ENCODE peak calls at places on chromosomes 5 and 9, in five cellular contexts. K is lower lobe of right lung; T is effector memory CD4-positive, alpha-beta T cell; O is PC-9; E is neuronal stem cell. I is an unnamed sample.

GRCh38 chr9:98209530-98209929 is 17.1 kb upstream of the CORO2A start:
- DNase-seq in K (no peak), T (no peak), O (no peak), E (no peak), I (no peak)

GRCh38 chr9:129813661-129814060 is 10.3 kb downstream of the TOR1A start:
- DNase-seq in K (peak; percentile 13), T (no peak), O (no peak), E (no peak), I (no peak)

GRCh38 chr5:130324953-130325671 is 420.8 kb downstream of the CHSY3 start:
- DNase-seq in K (no peak), T (no peak), O (no peak), E (no peak), I (no peak)

GRCh38 chr5:131545856-131546255 is 89.2 kb downstream of the RAPGEF6 start:
- DNase-seq in K (no peak), T (no peak), O (no peak), E (no peak), I (no peak)

GRCh38 chr5:14463629-14464028 is 118.0 kb upstream of the OTULINL start:
- DNase-seq in K (no peak), T (no peak), O (peak; percentile 76), E (no peak), I (no peak)

GRCh38 chr5:124401247-124402143 is 344.9 kb downstream of the ZNF608 start:
- DNase-seq in K (no peak), T (no peak), O (peak; percentile 78), E (no peak), I (no peak)

GRCh38 chr9:125106285-125106893 is 36.9 kb downstream of the SCAI start:
- DNase-seq in K (no peak), T (no peak), O (no peak), E (no peak), I (no peak)

GRCh38 chr5:77167695-77168111 is 42.8 kb upstream of the PDE8B start:
- DNase-seq in K (no peak), T (no peak), O (peak; percentile 48), E (no peak), I (no peak)

GRCh38 chr9:121984726-121985402 is 108.2 kb downstream of the TTLL11 start:
- DNase-seq in K (no peak), T (no peak), O (no peak), E (no peak), I (no peak)

GRCh38 chr9:94907246-94907936 is 180.9 kb downstream of the AOPEP start:
- DNase-seq in K (no peak), T (no peak), O (peak; percentile 23), E (no peak), I (no peak)

GRCh38 chr9:2109066-2109650 is 94.0 kb downstream of the SMARCA2 start:
- DNase-seq in K (no peak), T (no peak), O (no peak), E (no peak), I (no peak)

GRCh38 chr9:108994695-108995094 is 18.6 kb downstream of the CTNNAL1 start:
- DNase-seq in K (peak; percentile 50), T (no peak), O (no peak), E (no peak), I (no peak)

GRCh38 chr5:33608476-33609026 is 167.8 kb downstream of the TARS1 start:
- DNase-seq in K (no peak), T (no peak), O (no peak), E (no peak), I (no peak)

GRCh38 chr5:172860520-172861443 is 26.7 kb downstream of the ERGIC1 start:
- DNase-seq in K (peak; percentile 86), T (no peak), O (peak; percentile 64), E (no peak), I (no peak)

GRCh38 chr5:170503970-170504525 is at the start of gene KCNIP1:
- DNase-seq in K (no peak), T (no peak), O (no peak), E (peak; percentile 45), I (no peak)

GRCh38 chr9:137492464-137493162 is 33.5 kb upstream of the NSMF start:
- DNase-seq in K (no peak), T (no peak), O (peak; percentile 53), E (no peak), I (no peak)

GRCh38 chr9:75239176-75239575 is 150.9 kb downstream of the OSTF1 start:
- DNase-seq in K (peak; percentile 79), T (no peak), O (peak; percentile 44), E (no peak), I (no peak)

GRCh38 chr9:23638837-23639426 is 187.1 kb downstream of the ELAVL2 start:
- DNase-seq in K (no peak), T (no peak), O (no peak), E (no peak), I (no peak)

GRCh38 chr5:97840643-97841042 is 657.6 kb upstream of the RIOK2 start:
- DNase-seq in K (no peak), T (no peak), O (no peak), E (no peak), I (no peak)

GRCh38 chr9:101418518-101419111 is 17.0 kb downstream of the ALDOB start:
- DNase-seq in K (no peak), T (no peak), O (no peak), E (no peak), I (no peak)

GRCh38 chr5:134071850-134072207 is 42.7 kb upstream of the TCF7 start:
- DNase-seq in K (no peak), T (no peak), O (no peak), E (no peak), I (no peak)

GRCh38 chr5:134072471-134073220 is 41.8 kb upstream of the TCF7 start:
- DNase-seq in K (no peak), T (no peak), O (no peak), E (no peak), I (no peak)

GRCh38 chr5:134070648-134070978 is 43.9 kb upstream of the TCF7 start:
- DNase-seq in K (no peak), T (no peak), O (peak; percentile 80), E (no peak), I (no peak)

GRCh38 chr5:134069553-134069952 is 44.9 kb upstream of the TCF7 start:
- DNase-seq in K (no peak), T (no peak), O (no peak), E (no peak), I (no peak)

GRCh38 chr5:134070979-134071849 is 43.3 kb upstream of the TCF7 start:
- DNase-seq in K (no peak), T (no peak), O (no peak), E (peak; percentile 27), I (no peak)
- H3K4me3 ChIP-seq in K (peak overlapping the region; percentile 40), T (peak overlapping the region; percentile 73), O (peak overlapping the region; percentile 64), E (no peak overlapping the region), I (peak overlapping the region; percentile 35)

DNA sequence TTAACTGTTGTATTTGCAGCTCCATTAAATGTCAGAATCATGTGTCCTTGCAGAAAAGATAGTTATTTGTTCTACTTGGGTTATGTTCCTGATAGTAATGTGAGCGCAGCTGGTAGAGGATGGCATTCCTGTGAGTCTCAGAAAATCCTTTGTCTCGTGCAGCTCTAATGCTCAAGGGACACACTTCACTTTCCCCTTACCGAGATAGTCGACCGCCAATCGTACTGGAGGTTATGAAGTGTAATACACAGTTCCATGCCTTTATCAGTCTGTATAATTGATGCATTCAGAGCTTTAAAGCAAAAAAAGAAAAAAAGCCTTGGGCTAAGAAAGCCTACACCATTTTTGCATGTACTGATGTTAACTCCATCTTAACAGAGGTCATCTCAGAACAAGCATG is 60.2 kb upstream of the SRP19 start:
- DNase-seq in K (no peak), T (no peak), O (no peak), E (no peak), I (no peak)
- H3K9me3 ChIP-seq in K (no peaks in the 10 kb centered on the region), T (no peaks in the 10 kb centered on the region), O (no peaks in the 10 kb centered on the region), E (no peaks in the 10 kb centered on the region), I (no peaks in the 10 kb centered on the region)

DNA sequence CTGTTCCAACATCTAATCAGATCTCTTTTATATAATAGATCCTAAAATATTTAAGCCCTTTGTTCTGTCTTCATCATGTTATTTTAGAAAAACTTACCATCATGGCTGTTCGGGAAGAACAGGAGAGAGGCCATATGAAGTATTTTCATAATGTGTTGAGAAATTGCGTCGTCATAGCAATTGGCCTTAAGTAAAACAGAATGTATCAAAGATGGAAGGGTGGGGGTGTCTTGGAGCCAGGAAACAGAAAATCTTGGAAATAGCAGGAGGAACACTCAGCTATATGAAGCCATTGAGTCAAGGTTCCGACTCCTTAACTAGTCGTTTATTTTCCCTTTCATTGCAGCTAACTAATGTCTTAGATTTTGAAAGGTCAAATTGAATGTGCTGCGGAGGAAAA is 1.3 kb downstream of the SPTAN1 start:
- DNase-seq in K (no peak), T (no peak), O (peak; percentile 52), E (no peak), I (no peak)
- H3K27ac ChIP-seq in K (peak overlapping the region; percentile 96), T (peak overlapping the region; percentile 80), O (peak overlapping the region; percentile 60), E (no peak overlapping the region), I (peak overlapping the region; percentile 98)

GRCh38 chr5:20335978-20336377 is 348.0 kb upstream of the CDH18 start:
- DNase-seq in K (no peak), T (no peak), O (no peak), E (no peak), I (no peak)

DNA sequence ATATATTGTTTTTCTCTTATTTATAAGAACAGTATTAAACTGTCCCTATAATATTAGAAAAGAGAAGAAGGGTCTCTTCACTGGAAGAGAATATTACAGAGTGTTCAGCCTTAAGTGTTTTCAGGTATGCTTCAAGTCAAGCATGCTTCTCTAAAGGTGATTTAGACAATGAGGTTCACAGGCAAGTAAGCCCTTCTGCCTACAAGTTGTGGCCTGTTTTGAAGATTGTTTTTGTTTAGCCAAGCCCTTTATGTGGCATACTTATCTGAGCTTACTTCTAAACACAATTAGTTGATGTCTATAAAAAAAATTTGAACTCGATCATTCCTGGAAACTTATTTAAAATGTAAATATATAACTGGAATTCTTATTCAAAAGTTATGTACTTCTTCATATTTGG is 343.8 kb upstream of the CDH18 start:
- DNase-seq in K (no peak), T (no peak), O (no peak), E (no peak), I (no peak)
- H3K4me3 ChIP-seq in K (no peak overlapping the region), T (no peak overlapping the region), O (no peak overlapping the region), E (no peak overlapping the region), I (no peak overlapping the region)

I was measured in esophagus squamous epithelium.